ENCODE peak calls at places on chromosome 13, in eight cellular contexts. J, U, Y, R, F, A, I and E are unnamed samples.

GRCh38 chr13:97944396-97945029 is 9.0 kb upstream of the IPO5 start:
- DNase-seq in A (no peak), F (peak), R (no peak), Y (no peak), I (no peak), U (no peak), J (peak), E (no peak)

GRCh38 chr13:96900992-96901391 is 93.3 kb downstream of the OXGR1 start:
- DNase-seq in J (no peak), Y (no peak), F (no peak), U (no peak), I (no peak), R (no peak), A (no peak), E (no peak)

GRCh38 chr13:76965759-76966421 is 17.6 kb downstream of the ACOD1 start:
- DNase-seq in F (peak), R (no peak), J (peak), A (no peak), U (no peak), Y (peak), I (no peak), E (peak)

GRCh38 chr13:36763322-36763721 is 55.7 kb upstream of the RFXAP start:
- DNase-seq in F (peak), I (no peak), R (no peak), U (no peak), A (no peak), J (no peak), Y (no peak), E (no peak)

GRCh38 chr13:40813662-40814454 is 24.4 kb downstream of the SLC25A15 start:
- DNase-seq in F (peak), J (peak), A (no peak), Y (no peak), I (no peak), U (no peak), R (no peak), E (no peak)

GRCh38 chr13:44768233-44768632 is 192.1 kb upstream of the TSC22D1 start:
- DNase-seq in Y (no peak), I (peak), U (no peak), A (no peak), J (no peak), R (no peak), F (peak), E (no peak)

GRCh38 chr13:113979791-113980471 is 6.1 kb upstream of the C13orf46 start:
- DNase-seq in A (no peak), R (no peak), F (no peak), Y (no peak), I (no peak), U (no peak), J (no peak), E (no peak)

GRCh38 chr13:65112123-65113075 is 2117.7 kb downstream of the PCDH9 start:
- DNase-seq in A (no peak), F (peak), R (no peak), U (no peak), J (peak), Y (peak), I (no peak), E (no peak)

GRCh38 chr13:94956407-94957110 is 244.2 kb upstream of the SOX21 start:
- DNase-seq in U (no peak), I (no peak), F (no peak), J (no peak), A (no peak), Y (no peak), R (no peak), E (no peak)

GRCh38 chr13:74767031-74767430 is 632.8 kb upstream of the KLF12 start:
- DNase-seq in R (no peak), F (peak), I (no peak), J (peak), Y (peak), A (no peak), U (no peak), E (no peak)

GRCh38 chr13:36133950-36134349 is 2.8 kb upstream of the DCLK1 start:
- DNase-seq in J (no peak), F (no peak), I (no peak), A (no peak), R (no peak), U (no peak), Y (no peak), E (no peak)